ENCODE peak calls at places on chromosomes 4 and X, in seven cellular contexts. U is tibial artery; V is T-helper 17 cell; K is activated T-cell treated with anti-CD3 and anti-CD28 coated beads, Interleukin-2, amount 50 U/mL, for 4 hours; L is aorta; T is non-pigmented ciliary epithelial cell; W is smooth muscle cell of the brain vasculature. B is an unnamed sample.

GRCh38 chr4:133801858-133802257 is 399.7 kb downstream of the PABPC4L start:
- DNase-seq in V (no peak), T (no peak), U (no peak), W (no peak), K (no peak), L (no peak), B (no peak)

GRCh38 chr4:189092596-189092995 is 848.1 kb upstream of the FRG1 start:
- DNase-seq in V (no peak), L (no peak), T (no peak), K (no peak), W (no peak), U (no peak), B (no peak)

GRCh38 chr4:38563703-38564490 is 100.1 kb upstream of the KLF3 start:
- DNase-seq in W (no peak), K (no peak), L (no peak), V (no peak), T (no peak), U (no peak), B (no peak)

GRCh38 chrX:153723351-153724251 is 586 bp downstream of the BCAP31 start:
- DNase-seq in W (no peak), U (no peak), K (peak), T (no peak), V (peak), L (peak), B (no peak)

GRCh38 chr4:82256718-82257117 is 117.1 kb downstream of the HNRNPD start:
- DNase-seq in W (no peak), K (no peak), U (no peak), V (no peak), T (no peak), L (no peak), B (no peak)

GRCh38 chrX:71996138-71996537 is 85.5 kb downstream of the NHSL2 start:
- DNase-seq in L (no peak), T (no peak), K (no peak), W (no peak), V (no peak), U (no peak), B (no peak)

GRCh38 chrX:65997978-65998717 is 41.7 kb downstream of the VSIG4 start:
- DNase-seq in W (no peak), L (no peak), T (no peak), V (no peak), K (no peak), U (no peak), B (no peak)

GRCh38 chr4:138053601-138054322 is 188.4 kb downstream of the SLC7A11 start:
- DNase-seq in L (no peak), U (no peak), V (no peak), K (no peak), W (peak), T (peak), B (no peak)

GRCh38 chr4:2059034-2059725 is at the start of gene NAT8L:
- DNase-seq in L (no peak), U (no peak), K (no peak), W (no peak), T (no peak), V (no peak), B (no peak)

GRCh38 chr4:66688674-66689073 is 856.6 kb downstream of the CENPC start:
- DNase-seq in K (no peak), T (no peak), V (no peak), U (no peak), W (no peak), L (no peak), B (no peak)

GRCh38 chr4:83115000-83115399 is 471 bp upstream of the PLAC8 start:
- DNase-seq in W (no peak), V (no peak), U (no peak), L (no peak), K (no peak), T (peak), B (no peak)

GRCh38 chrX:151697537-151697936 is 2.3 kb downstream of the PRRG3 start:
- DNase-seq in U (no peak), T (peak), W (no peak), V (no peak), K (no peak), L (no peak), B (no peak)

GRCh38 chrX:120562569-120562926 is 1.8 kb upstream of the CUL4B start:
- DNase-seq in T (no peak), K (no peak), L (no peak), U (no peak), V (no peak), W (no peak), B (no peak)

GRCh38 chr4:2786794-2787229 is 6.1 kb upstream of the SH3BP2 start:
- DNase-seq in U (peak), K (no peak), L (peak), T (no peak), W (no peak), V (no peak), B (no peak)

GRCh38 chr4:159725571-159725970 is 622.7 kb downstream of the RAPGEF2 start:
- DNase-seq in T (no peak), U (no peak), K (no peak), L (no peak), W (no peak), V (no peak), B (no peak)

GRCh38 chr4:82733636-82734035 is 65.0 kb downstream of the SCD5 start:
- DNase-seq in V (no peak), T (peak), W (no peak), U (no peak), K (no peak), L (no peak), B (no peak)

GRCh38 chr4:3820806-3821579 is 54.8 kb downstream of the ADRA2C start:
- DNase-seq in U (no peak), K (no peak), T (no peak), W (no peak), V (no peak), L (no peak), B (no peak)

GRCh38 chr4:140057693-140058092 is 96.3 kb downstream of the MAML3 start:
- DNase-seq in V (no peak), T (no peak), W (no peak), K (no peak), U (no peak), L (no peak), B (no peak)

GRCh38 chr4:30802622-30803323 is 82.6 kb downstream of the PCDH7 start:
- DNase-seq in V (no peak), T (no peak), L (no peak), U (no peak), K (no peak), W (no peak), B (no peak)

GRCh38 chr4:95050980-95051688 is 293.4 kb downstream of the BMPR1B start:
- DNase-seq in L (peak), K (no peak), T (no peak), W (no peak), U (no peak), V (no peak), B (no peak)

GRCh38 chr4:104966349-104967033 is 180.2 kb upstream of the TET2 start:
- DNase-seq in K (no peak), W (no peak), L (no peak), V (no peak), U (peak), T (no peak), B (no peak)

GRCh38 chr4:33566649-33567048 is 2677.7 kb downstream of the ARAP2 start:
- DNase-seq in K (no peak), U (no peak), T (no peak), V (no peak), L (no peak), W (no peak), B (no peak)

GRCh38 chr4:53174824-53175223 is 191.0 kb downstream of the SCFD2 start:
- DNase-seq in W (no peak), U (no peak), T (no peak), V (no peak), K (no peak), L (no peak), B (no peak)

GRCh38 chr4:129109965-129110824 is 14.2 kb downstream of the C4orf33 start:
- DNase-seq in L (no peak), U (no peak), T (no peak), K (no peak), W (no peak), V (no peak), B (no peak)

GRCh38 chrX:101287402-101287801 is 3.7 kb downstream of the TAF7L start:
- DNase-seq in K (no peak), T (peak), L (no peak), U (no peak), V (no peak), W (peak), B (peak)

GRCh38 chr4:165199286-165199685 is 8.1 kb upstream of the KLHL2 start:
- DNase-seq in V (no peak), T (no peak), K (no peak), W (no peak), L (no peak), U (no peak), B (no peak)

GRCh38 chr4:151957163-151957562 is 196.4 kb upstream of the GATB start:
- DNase-seq in K (no peak), U (no peak), L (no peak), W (peak), T (no peak), V (no peak), B (no peak)

GRCh38 chr4:54384152-54384551 is 155.1 kb downstream of the PDGFRA start:
- DNase-seq in V (no peak), L (no peak), U (no peak), W (no peak), T (no peak), K (no peak), B (no peak)

GRCh38 chr4:184503869-184504300 is 29.5 kb upstream of the IRF2 start:
- DNase-seq in V (no peak), U (no peak), K (no peak), L (no peak), T (no peak), W (no peak), B (no peak)

B was measured in glomerular endothelial cell.